ENCODE peak calls at places on chromosomes 13 and 19, in eight cellular contexts. L is right cardiac atrium; K is CD8-positive, alpha-beta T cell; Z is body of pancreas; S is K562; V is stimulated activated naive B cell treated with anti-CD40 and anti-IgM and Interleukin-4, amounts not matched to agents 10 μg/mL and 1 μg/mL and 100 μg/mL, for 72 hours; J is Panc1; G is GM23338. B is an unnamed sample.

GRCh38 chr13:40539954-40540706 is 126.3 kb downstream of the FOXO1 start:
- ATAC-seq in K (no peak), J (peak), S (no peak), V (no peak), L (peak), Z (no peak), G (peak), B (no peak)

GRCh38 chr19:17673937-17674799 is 14.0 kb downstream of the UNC13A start:
- ATAC-seq in K (no peak), J (peak), G (no peak), L (no peak), V (no peak), S (no peak), Z (no peak), B (no peak)

GRCh38 chr13:45361596-45362206 is 20.7 kb upstream of the TPT1 start:
- ATAC-seq in Z (no peak), L (peak), J (no peak), K (no peak), S (peak), V (no peak), G (no peak), B (no peak)

GRCh38 chr19:43638991-43639494 is 607 bp downstream of the CADM4 start:
- ATAC-seq in S (no peak), L (peak), J (no peak), Z (no peak), G (no peak), K (no peak), V (peak), B (peak)

GRCh38 chr13:45932611-45933182 is 81.1 kb upstream of the SIAH3 start:
- ATAC-seq in Z (no peak), V (no peak), G (no peak), K (no peak), L (no peak), S (no peak), J (no peak), B (no peak)

GRCh38 chr13:40221131-40221459 is 445.3 kb downstream of the FOXO1 start:
- ATAC-seq in G (no peak), Z (peak), L (peak), K (no peak), V (no peak), J (no peak), S (no peak), B (no peak)

GRCh38 chr13:98824376-98825160 is 72.1 kb upstream of the SLC15A1 start:
- ATAC-seq in G (no peak), K (no peak), Z (no peak), J (no peak), V (peak), L (no peak), S (no peak), B (no peak)

GRCh38 chr13:110575322-110576069 is 14.0 kb upstream of the RAB20 start:
- ATAC-seq in K (no peak), L (peak), S (peak), V (peak), J (peak), Z (no peak), G (peak), B (peak)

GRCh38 chr19:535017-535835 is 3.7 kb downstream of the CDC34 start:
- ATAC-seq in S (no peak), G (no peak), V (no peak), J (no peak), Z (no peak), K (no peak), L (no peak), B (no peak)

GRCh38 chr19:33039108-33039599 is 25.5 kb downstream of the RHPN2 start:
- ATAC-seq in Z (no peak), G (no peak), K (no peak), J (no peak), L (no peak), V (no peak), S (no peak), B (no peak)

GRCh38 chr13:102089177-102089576 is 312.7 kb downstream of the FGF14 start:
- ATAC-seq in S (no peak), J (no peak), L (no peak), G (no peak), V (no peak), Z (no peak), K (no peak), B (no peak)

GRCh38 chr19:50723069-50723468 is at the start of gene CLEC11A:
- ATAC-seq in V (no peak), G (no peak), L (peak), Z (no peak), S (no peak), K (no peak), J (no peak), B (no peak)

GRCh38 chr19:11142528-11143171 is 12.9 kb downstream of the SPC24 start:
- ATAC-seq in J (peak), L (peak), Z (peak), K (no peak), S (peak), V (no peak), G (peak), B (peak)

GRCh38 chr19:17719730-17720486 is 628 bp downstream of the MAP1S start:
- ATAC-seq in K (peak), S (no peak), L (no peak), V (peak), J (peak), Z (peak), G (peak), B (peak)

GRCh38 chr13:94195715-94196114 is 283.8 kb downstream of the DCT start:
- ATAC-seq in Z (no peak), G (no peak), K (no peak), S (no peak), V (no peak), J (no peak), L (no peak), B (no peak)

GRCh38 chr13:21988624-21989023 is 317.8 kb downstream of the FGF9 start:
- ATAC-seq in K (no peak), Z (no peak), G (no peak), S (no peak), V (no peak), L (no peak), J (no peak), B (no peak)

GRCh38 chr19:5870986-5871394 is 650 bp upstream of the FUT5 start:
- ATAC-seq in L (no peak), G (no peak), K (no peak), V (no peak), S (no peak), Z (no peak), J (no peak), B (no peak)

GRCh38 chr19:27777726-27778125 is 1435.2 kb downstream of the UQCRFS1 start:
- ATAC-seq in J (no peak), G (no peak), K (no peak), L (no peak), S (no peak), Z (no peak), V (no peak), B (no peak)

GRCh38 chr19:7874080-7874856 is at the start of gene PRR36:
- ATAC-seq in K (no peak), G (peak), J (peak), Z (peak), S (no peak), V (no peak), L (no peak), B (no peak)

GRCh38 chr13:111908391-111908790 is 158.6 kb upstream of the SOX1 start:
- ATAC-seq in J (no peak), G (no peak), K (no peak), L (no peak), S (no peak), Z (no peak), V (no peak), B (no peak)

GRCh38 chr19:56670961-56671612 is 470 bp downstream of the ZNF835 start:
- ATAC-seq in L (peak), K (peak), G (peak), S (no peak), V (peak), Z (peak), J (no peak), B (peak)

GRCh38 chr13:43473437-43473836 is 313.3 kb downstream of the ENOX1 start:
- ATAC-seq in J (no peak), K (no peak), S (no peak), Z (peak), G (no peak), V (no peak), L (peak), B (no peak)

GRCh38 chr19:30376272-30376671 is 4.1 kb downstream of the ZNF536 start:
- ATAC-seq in Z (no peak), G (peak), V (no peak), J (no peak), S (no peak), K (no peak), L (no peak), B (no peak)

GRCh38 chr19:47047931-47048399 is 459 bp downstream of the TMEM160 start:
- ATAC-seq in K (peak), G (peak), L (peak), Z (peak), S (peak), V (peak), J (peak), B (peak)

GRCh38 chr13:30908416-30908980 is 2.4 kb downstream of the MEDAG start:
- ATAC-seq in G (no peak), J (no peak), Z (no peak), V (no peak), S (no peak), K (no peak), L (peak), B (no peak)

GRCh38 chr13:77313923-77314322 is 13.0 kb downstream of the MYCBP2 start:
- ATAC-seq in G (no peak), L (no peak), V (no peak), Z (no peak), K (no peak), S (no peak), J (no peak), B (no peak)

GRCh38 chr13:44354884-44355283 is 18.7 kb upstream of the SERP2 start:
- ATAC-seq in V (no peak), J (no peak), S (no peak), L (no peak), G (no peak), Z (no peak), K (no peak), B (no peak)

GRCh38 chr19:1421958-1422305 is 14.5 kb downstream of the DAZAP1 start:
- ATAC-seq in V (no peak), J (no peak), G (no peak), Z (no peak), K (no peak), L (no peak), S (no peak), B (no peak)

GRCh38 chr13:33129886-33130285 is 113.7 kb downstream of the KL start:
- ATAC-seq in G (no peak), S (no peak), L (no peak), V (no peak), J (no peak), Z (no peak), K (no peak), B (no peak)

GRCh38 chr19:44823373-44823698 is 14.4 kb downstream of the BCAM start:
- ATAC-seq in L (no peak), G (no peak), J (no peak), S (no peak), K (no peak), V (no peak), Z (no peak), B (no peak)

GRCh38 chr13:26133851-26134250 is 82.0 kb upstream of the SHISA2 start:
- ATAC-seq in Z (no peak), J (no peak), K (no peak), S (peak), V (no peak), G (no peak), L (peak), B (no peak)

GRCh38 chr13:20822406-20822805 is 48.6 kb upstream of the EEF1AKMT1 start:
- ATAC-seq in J (no peak), Z (no peak), K (no peak), S (no peak), V (no peak), G (no peak), L (no peak), B (no peak)

GRCh38 chr19:54312436-54313362 is at the start of gene LILRA5:
- ATAC-seq in S (no peak), G (no peak), J (peak), K (no peak), L (peak), V (peak), Z (no peak), B (peak)

GRCh38 chr13:30610311-30610710 is 7.4 kb upstream of the USPL1 start:
- ATAC-seq in J (no peak), K (no peak), Z (peak), G (no peak), S (no peak), V (no peak), L (no peak), B (no peak)

GRCh38 chr19:53906211-53907192 is 2.6 kb upstream of the CACNG7 start:
- ATAC-seq in Z (no peak), K (peak), J (peak), L (peak), V (peak), G (peak), S (peak), B (no peak)

GRCh38 chr13:23621316-23621645 is 51.1 kb downstream of the TNFRSF19 start:
- ATAC-seq in S (no peak), G (no peak), Z (peak), L (peak), K (no peak), J (peak), V (peak), B (peak)

GRCh38 chr13:31250435-31250834 is 50.7 kb downstream of the B3GLCT start:
- ATAC-seq in S (no peak), J (no peak), Z (no peak), V (no peak), L (no peak), G (no peak), K (no peak), B (no peak)

B was measured in stimulated activated memory B cell treated with anti-CD40 and anti-IgM and Interleukin-4, amounts not matched to agents 10 μg/mL and 1 μg/mL and 100 μg/mL, for 72 hours.